ENCODE peak calls at places on chromosomes 1 and 21, in four cellular contexts. One of them, this sample, is unnamed.
A peak's percentile ranks its signal among the peaks of the same experiment; 100 is the strongest.

GRCh38 chr1:78388275-78388674 is 102.5 kb upstream of the PTGFR start:
- DNase-seq in dorsolateral prefrontal cortex: no peak
- DNase-seq in RWPE1: no peak
- DNase-seq in left lung: no peak
- DNase-seq in this sample: no peak

GRCh38 chr1:206419250-206419649 is 51.0 kb upstream of the IKBKE start:
- DNase-seq in RWPE1: peak; percentile 75
- DNase-seq in left lung: no peak
- DNase-seq in dorsolateral prefrontal cortex: no peak
- DNase-seq in this sample: peak; percentile 64

GRCh38 chr21:43585924-43586411 is 73.3 kb downstream of the HSF2BP start:
- DNase-seq in left lung: no peak
- DNase-seq in RWPE1: peak; percentile 93
- DNase-seq in dorsolateral prefrontal cortex: no peak
- DNase-seq in this sample: peak; percentile 98

GRCh38 chr1:86852737-86853408 is 61.1 kb downstream of the SELENOF start:
- DNase-seq in left lung: no peak
- DNase-seq in RWPE1: no peak
- DNase-seq in dorsolateral prefrontal cortex: no peak
- DNase-seq in this sample: no peak

GRCh38 chr1:12436345-12436658 is 181.7 kb downstream of the DHRS3 start:
- DNase-seq in RWPE1: no peak
- DNase-seq in left lung: no peak
- DNase-seq in dorsolateral prefrontal cortex: no peak
- DNase-seq in this sample: no peak

GRCh38 chr1:83751602-83752001 is 247.3 kb downstream of the TTLL7 start:
- DNase-seq in RWPE1: no peak
- DNase-seq in dorsolateral prefrontal cortex: no peak
- DNase-seq in left lung: no peak
- DNase-seq in this sample: no peak

GRCh38 chr1:25837253-25837875 is 17.6 kb downstream of the MTFR1L start:
- DNase-seq in RWPE1: peak; percentile 42
- DNase-seq in left lung: no peak
- DNase-seq in dorsolateral prefrontal cortex: no peak
- DNase-seq in this sample: no peak

GRCh38 chr1:185934476-185935189 is 200.4 kb downstream of the HMCN1 start:
- DNase-seq in RWPE1: no peak
- DNase-seq in left lung: no peak
- DNase-seq in dorsolateral prefrontal cortex: no peak
- DNase-seq in this sample: no peak

GRCh38 chr1:117664314-117664713 is 58.5 kb downstream of the TENT5C start:
- DNase-seq in left lung: no peak
- DNase-seq in RWPE1: no peak
- DNase-seq in dorsolateral prefrontal cortex: no peak
- DNase-seq in this sample: no peak

GRCh38 chr1:225890346-225891228 is 1.6 kb upstream of the LEFTY1 start:
- DNase-seq in RWPE1: no peak
- DNase-seq in left lung: no peak
- DNase-seq in dorsolateral prefrontal cortex: no peak
- DNase-seq in this sample: no peak

GRCh38 chr1:241627453-241628329 is 12.5 kb downstream of the CHML start:
- DNase-seq in RWPE1: no peak
- DNase-seq in left lung: no peak
- DNase-seq in dorsolateral prefrontal cortex: no peak
- DNase-seq in this sample: no peak

DNA sequence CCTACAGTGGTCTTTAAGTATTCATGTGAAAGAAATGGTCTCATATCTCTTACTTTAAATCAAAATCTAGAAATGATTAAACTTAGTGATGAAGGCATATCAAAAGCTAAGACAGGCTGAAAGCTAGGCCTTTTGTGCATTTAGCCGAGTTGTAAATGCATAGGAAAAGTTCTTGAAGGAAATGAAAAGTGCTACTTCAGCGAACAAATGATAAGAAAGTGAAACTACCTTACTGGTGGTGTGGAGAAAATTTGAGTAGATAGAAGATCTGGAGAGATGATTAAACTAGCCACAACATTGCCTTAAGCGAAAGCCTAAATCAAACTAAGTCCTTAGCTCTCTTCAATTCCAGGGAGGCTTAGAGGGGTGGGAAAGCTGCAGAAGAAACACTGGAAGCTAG is 147.6 kb downstream of the DSCAM start:
- DNase-seq in dorsolateral prefrontal cortex: no peak
- DNase-seq in left lung: no peak
- DNase-seq in RWPE1: no peak
- DNase-seq in this sample: no peak
- H3K27ac ChIP-seq in dorsolateral prefrontal cortex: no peak overlapping the region
- H3K27ac ChIP-seq in left lung: no peak overlapping the region
- H3K27ac ChIP-seq in RWPE1: no peak overlapping the region
- H3K27ac ChIP-seq in this sample: no peak overlapping the region

GRCh38 chr21:36908260-36908908 is 58.1 kb downstream of the HLCS start:
- DNase-seq in dorsolateral prefrontal cortex: no peak
- DNase-seq in RWPE1: no peak
- DNase-seq in left lung: no peak
- DNase-seq in this sample: no peak
- H3K27ac ChIP-seq in dorsolateral prefrontal cortex: no peak overlapping the region
- H3K27ac ChIP-seq in RWPE1: peak overlapping the region; percentile 93
- H3K27ac ChIP-seq in left lung: no peak overlapping the region
- H3K27ac ChIP-seq in this sample: no peak overlapping the region

GRCh38 chr1:153804112-153804511 is 28.9 kb downstream of the SLC27A3 start:
- DNase-seq in RWPE1: no peak
- DNase-seq in dorsolateral prefrontal cortex: no peak
- DNase-seq in left lung: no peak
- DNase-seq in this sample: no peak
- H3K27ac ChIP-seq in RWPE1: no peak overlapping the region
- H3K27ac ChIP-seq in dorsolateral prefrontal cortex: no peak overlapping the region
- H3K27ac ChIP-seq in left lung: no peak overlapping the region
- H3K27ac ChIP-seq in this sample: no peak overlapping the region

GRCh38 chr1:160741597-160742348 is 2.7 kb downstream of the SLAMF7 start:
- DNase-seq in left lung: no peak
- DNase-seq in RWPE1: no peak
- DNase-seq in dorsolateral prefrontal cortex: no peak
- DNase-seq in this sample: no peak

GRCh38 chr1:160738266-160738665 is 781 bp upstream of the SLAMF7 start:
- DNase-seq in dorsolateral prefrontal cortex: no peak
- DNase-seq in RWPE1: no peak
- DNase-seq in left lung: no peak
- DNase-seq in this sample: no peak

GRCh38 chr1:160739098-160739511 is at the start of gene SLAMF7:
- DNase-seq in left lung: peak; percentile 42
- DNase-seq in RWPE1: peak; percentile 55
- DNase-seq in dorsolateral prefrontal cortex: no peak
- DNase-seq in this sample: peak; percentile 43

GRCh38 chr1:160741092-160741501 is 2.0 kb downstream of the SLAMF7 start:
- DNase-seq in RWPE1: no peak
- DNase-seq in dorsolateral prefrontal cortex: no peak
- DNase-seq in left lung: no peak
- DNase-seq in this sample: no peak

DNA sequence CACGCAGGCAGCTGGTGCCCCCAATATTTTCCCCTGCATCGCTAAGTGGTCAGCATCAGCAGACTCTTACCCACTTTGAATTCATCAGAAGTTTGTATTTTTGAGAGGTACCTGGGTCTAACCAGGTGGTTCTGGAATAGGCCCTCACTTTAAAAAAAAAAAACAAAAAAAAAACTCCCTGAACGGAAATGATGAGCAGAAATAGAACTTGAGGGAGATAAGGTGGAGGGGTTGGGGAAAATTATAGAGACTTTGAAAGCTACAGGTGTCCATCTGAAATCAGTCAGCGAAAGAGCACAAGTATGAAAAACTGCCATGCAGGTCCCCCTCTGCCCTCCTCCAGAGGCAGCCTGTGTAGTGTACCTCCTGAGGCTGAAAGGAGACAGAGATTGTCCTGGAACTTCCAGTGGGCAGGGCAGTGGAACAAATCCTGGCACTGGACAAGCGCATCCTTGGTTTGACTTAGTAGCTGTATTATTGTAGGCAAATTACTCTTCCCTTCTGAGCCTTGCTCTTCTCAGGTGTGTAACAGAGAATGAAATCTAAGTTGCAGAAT is 1.2 kb downstream of the SLAMF7 start:
- DNase-seq in dorsolateral prefrontal cortex: no peak
- DNase-seq in left lung: no peak
- DNase-seq in RWPE1: no peak
- DNase-seq in this sample: no peak
- H3K27ac ChIP-seq in dorsolateral prefrontal cortex: no peak overlapping the region
- H3K27ac ChIP-seq in left lung: no peak overlapping the region
- H3K27ac ChIP-seq in RWPE1: no peak overlapping the region
- H3K27ac ChIP-seq in this sample: no peak overlapping the region

GRCh38 chr1:6505367-6506209 is 14.1 kb upstream of the PLEKHG5 start:
- DNase-seq in RWPE1: no peak
- DNase-seq in left lung: no peak
- DNase-seq in dorsolateral prefrontal cortex: no peak
- DNase-seq in this sample: no peak

GRCh38 chr1:6502000-6502891 is 10.8 kb upstream of the PLEKHG5 start:
- DNase-seq in RWPE1: no peak
- DNase-seq in dorsolateral prefrontal cortex: no peak
- DNase-seq in left lung: no peak
- DNase-seq in this sample: no peak

GRCh38 chr1:6504887-6505286 is 13.4 kb upstream of the PLEKHG5 start:
- DNase-seq in RWPE1: no peak
- DNase-seq in left lung: no peak
- DNase-seq in dorsolateral prefrontal cortex: no peak
- DNase-seq in this sample: no peak

GRCh38 chr1:6506210-6507036 is 15.0 kb upstream of the PLEKHG5 start:
- DNase-seq in left lung: no peak
- DNase-seq in dorsolateral prefrontal cortex: no peak
- DNase-seq in RWPE1: no peak
- DNase-seq in this sample: no peak

DNA sequence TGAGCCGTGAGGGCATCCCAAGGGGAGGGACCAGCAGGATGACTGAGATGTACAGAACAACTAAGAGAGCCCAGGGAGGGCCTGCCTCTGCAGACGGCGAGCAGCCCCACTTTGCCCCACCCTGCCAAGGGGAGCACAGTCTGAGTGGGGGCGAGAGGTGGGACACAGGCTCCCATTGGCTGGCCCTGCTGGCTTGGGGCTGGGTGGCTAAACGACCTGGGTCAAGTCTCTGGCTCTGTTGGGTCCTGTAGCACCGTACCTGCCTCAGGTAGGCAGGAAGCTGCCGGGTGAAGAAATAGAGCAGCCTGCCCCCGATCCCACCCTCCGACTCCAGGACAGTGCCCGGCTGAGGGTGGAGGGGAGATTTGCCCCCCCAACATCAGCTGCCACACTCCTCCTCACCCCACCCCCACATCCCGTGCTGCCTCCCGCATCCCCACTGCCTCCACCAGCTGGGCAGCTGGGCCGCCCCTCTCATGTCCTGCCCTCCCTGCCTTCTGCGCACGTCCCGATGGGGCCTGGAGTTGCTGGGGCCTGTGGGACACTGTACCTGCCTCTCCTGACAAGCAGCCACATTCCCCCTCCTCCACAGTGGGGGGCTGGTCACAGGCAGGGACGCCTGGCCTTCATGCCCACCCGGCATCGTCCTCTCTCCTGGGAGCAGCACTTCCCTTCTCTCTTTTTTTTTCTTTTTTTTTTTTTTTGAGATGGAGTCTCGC is 12.6 kb upstream of the PLEKHG5 start:
- DNase-seq in RWPE1: no peak
- DNase-seq in dorsolateral prefrontal cortex: no peak
- DNase-seq in left lung: no peak
- DNase-seq in this sample: no peak
- H3K27ac ChIP-seq in RWPE1: no peak overlapping the region
- H3K27ac ChIP-seq in dorsolateral prefrontal cortex: no peak overlapping the region
- H3K27ac ChIP-seq in left lung: no peak overlapping the region
- H3K27ac ChIP-seq in this sample: no peak overlapping the region

GRCh38 chr1:31943546-31944184 is 5.5 kb upstream of the PTP4A2 start:
- DNase-seq in dorsolateral prefrontal cortex: no peak
- DNase-seq in left lung: no peak
- DNase-seq in RWPE1: no peak
- DNase-seq in this sample: no peak
- H3K27ac ChIP-seq in dorsolateral prefrontal cortex: peak overlapping the region; percentile 78
- H3K27ac ChIP-seq in left lung: peak overlapping the region; percentile 99
- H3K27ac ChIP-seq in RWPE1: peak overlapping the region; percentile 98
- H3K27ac ChIP-seq in this sample: peak overlapping the region; percentile 58

GRCh38 chr1:156839426-156840109 is 19.3 kb downstream of the INSRR start:
- DNase-seq in left lung: no peak
- DNase-seq in dorsolateral prefrontal cortex: no peak
- DNase-seq in RWPE1: no peak
- DNase-seq in this sample: no peak
- H3K27ac ChIP-seq in left lung: no peak overlapping the region
- H3K27ac ChIP-seq in dorsolateral prefrontal cortex: no peak overlapping the region
- H3K27ac ChIP-seq in RWPE1: no peak overlapping the region
- H3K27ac ChIP-seq in this sample: no peak overlapping the region

This sample was measured in epithelial cell of prostate.